ENCODE peak calls at places on chromosomes 4 and X, in four cellular contexts. One of them, this sample, is unnamed.

GRCh38 chr4:178090640-178091411 is 648.6 kb upstream of the AGA start:
- DNase-seq in K562: no peak
- DNase-seq in A549: no peak
- DNase-seq in GM23338: no peak
- DNase-seq in this sample: no peak

GRCh38 chrX:150621652-150622051 is 53.2 kb downstream of the MTM1 start:
- DNase-seq in K562: peak
- DNase-seq in A549: no peak
- DNase-seq in GM23338: no peak
- DNase-seq in this sample: no peak

GRCh38 chrX:141405878-141406492 is 163.7 kb upstream of the SPANXC start:
- DNase-seq in K562: no peak
- DNase-seq in A549: peak
- DNase-seq in GM23338: no peak
- DNase-seq in this sample: peak

GRCh38 chr4:130600706-130601105 is 1504.8 kb downstream of the C4orf33 start:
- DNase-seq in K562: no peak
- DNase-seq in A549: no peak
- DNase-seq in GM23338: no peak
- DNase-seq in this sample: no peak

GRCh38 chr4:59060002-59060846 is 1950.0 kb upstream of the IGFBP7 start:
- DNase-seq in K562: no peak
- DNase-seq in A549: no peak
- DNase-seq in GM23338: no peak
- DNase-seq in this sample: no peak

GRCh38 chrX:103607385-103608304 is at the start of gene TCEAL3:
- DNase-seq in K562: no peak
- DNase-seq in A549: no peak
- DNase-seq in GM23338: peak
- DNase-seq in this sample: no peak

GRCh38 chrX:36927712-36928111 is 80.5 kb upstream of the FAM47C start:
- DNase-seq in K562: no peak
- DNase-seq in A549: no peak
- DNase-seq in GM23338: no peak
- DNase-seq in this sample: no peak

GRCh38 chr4:98613453-98614075 is 44.8 kb downstream of the TSPAN5 start:
- DNase-seq in K562: no peak
- DNase-seq in A549: no peak
- DNase-seq in GM23338: no peak
- DNase-seq in this sample: no peak

GRCh38 chr4:102497986-102498385 is 3.2 kb upstream of the NFKB1 start:
- DNase-seq in K562: no peak
- DNase-seq in A549: no peak
- DNase-seq in GM23338: no peak
- DNase-seq in this sample: no peak

GRCh38 chr4:8840816-8841455 is 30.7 kb downstream of the HMX1 start:
- DNase-seq in K562: no peak
- DNase-seq in A549: no peak
- DNase-seq in GM23338: no peak
- DNase-seq in this sample: no peak

GRCh38 chr4:83618991-83619390 is 83.1 kb downstream of the GPAT3 start:
- DNase-seq in K562: no peak
- DNase-seq in A549: no peak
- DNase-seq in GM23338: no peak
- DNase-seq in this sample: no peak

GRCh38 chr4:176818531-176818930 is 25.8 kb upstream of the VEGFC start:
- DNase-seq in K562: no peak
- DNase-seq in A549: no peak
- DNase-seq in GM23338: no peak
- DNase-seq in this sample: no peak

GRCh38 chrX:70755850-70756249 is 152.7 kb downstream of the TEX11 start:
- DNase-seq in K562: peak
- DNase-seq in A549: no peak
- DNase-seq in GM23338: peak
- DNase-seq in this sample: no peak

GRCh38 chrX:64186974-64187761 is 18.3 kb downstream of the AMER1 start:
- DNase-seq in K562: no peak
- DNase-seq in A549: no peak
- DNase-seq in GM23338: no peak
- DNase-seq in this sample: no peak

GRCh38 chr4:15712214-15712613 is 9.3 kb downstream of the BST1 start:
- DNase-seq in K562: no peak
- DNase-seq in A549: no peak
- DNase-seq in GM23338: no peak
- DNase-seq in this sample: no peak

GRCh38 chr4:150156543-150156942 is 78.3 kb downstream of the DCLK2 start:
- DNase-seq in K562: no peak
- DNase-seq in A549: no peak
- DNase-seq in GM23338: no peak
- DNase-seq in this sample: no peak
- TF ChIP-seq REST in K562: no peak
- TF ChIP-seq REST in A549: no peak
- TF ChIP-seq REST in GM23338: no peak
- TF ChIP-seq REST in this sample: no peak

GRCh38 chrX:5965406-5965805 is 263.3 kb downstream of the NLGN4X start:
- DNase-seq in K562: no peak
- DNase-seq in A549: no peak
- DNase-seq in GM23338: peak
- DNase-seq in this sample: no peak
- TF ChIP-seq REST in K562: no peak
- TF ChIP-seq REST in A549: no peak
- TF ChIP-seq REST in GM23338: peak
- TF ChIP-seq REST in this sample: no peak

DNA sequence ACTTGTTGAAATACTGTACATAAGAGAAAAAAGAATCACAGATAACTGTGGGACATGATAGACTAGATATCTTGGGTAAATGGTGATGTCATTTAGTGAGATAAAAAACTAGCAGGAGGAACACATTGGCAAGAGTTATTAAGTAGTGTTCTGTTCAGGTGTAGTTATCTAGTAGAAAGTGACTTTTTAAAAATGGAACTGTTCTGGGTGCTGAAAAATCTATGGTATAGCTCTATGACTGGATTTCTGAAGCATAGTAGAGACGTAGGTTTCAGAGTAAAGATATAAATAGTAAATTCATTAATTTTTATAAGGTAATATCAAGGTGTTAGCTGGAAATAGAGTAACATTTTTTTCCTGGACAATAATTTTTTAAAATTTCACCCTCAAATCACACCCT is 225.1 kb upstream of the UGT8 start:
- DNase-seq in K562: no peak
- DNase-seq in A549: no peak
- DNase-seq in GM23338: no peak
- DNase-seq in this sample: no peak
- TF ChIP-seq REST in K562: no peak
- TF ChIP-seq REST in A549: peak
- TF ChIP-seq REST in GM23338: no peak
- TF ChIP-seq REST in this sample: peak

GRCh38 chr4:168696828-168697227 is 200.0 kb downstream of the PALLD start:
- DNase-seq in K562: no peak
- DNase-seq in A549: no peak
- DNase-seq in GM23338: no peak
- DNase-seq in this sample: no peak

GRCh38 chr4:168694669-168695068 is 197.8 kb downstream of the PALLD start:
- DNase-seq in K562: no peak
- DNase-seq in A549: peak
- DNase-seq in GM23338: no peak
- DNase-seq in this sample: no peak

GRCh38 chr4:168695288-168695687 is 198.4 kb downstream of the PALLD start:
- DNase-seq in K562: no peak
- DNase-seq in A549: no peak
- DNase-seq in GM23338: no peak
- DNase-seq in this sample: no peak

GRCh38 chr4:168701061-168701460 is 204.2 kb downstream of the PALLD start:
- DNase-seq in K562: no peak
- DNase-seq in A549: no peak
- DNase-seq in GM23338: no peak
- DNase-seq in this sample: no peak

GRCh38 chr4:168699224-168699878 is 202.5 kb downstream of the PALLD start:
- DNase-seq in K562: no peak
- DNase-seq in A549: peak
- DNase-seq in GM23338: no peak
- DNase-seq in this sample: no peak
- TF ChIP-seq REST in K562: no peak
- TF ChIP-seq REST in A549: no peak
- TF ChIP-seq REST in GM23338: no peak
- TF ChIP-seq REST in this sample: no peak

GRCh38 chr4:787561-787981 is 38.4 kb downstream of the CPLX1 start:
- DNase-seq in K562: no peak
- DNase-seq in A549: no peak
- DNase-seq in GM23338: no peak
- DNase-seq in this sample: no peak
- TF ChIP-seq REST in K562: no peak
- TF ChIP-seq REST in A549: no peak
- TF ChIP-seq REST in GM23338: no peak
- TF ChIP-seq REST in this sample: no peak